ENCODE peak calls at places on chromosomes 2 and 18, in five cellular contexts. F is posterior vena cava, N is H9, Y is cardiac fibroblast, X is B cell. P is an unnamed sample.

GRCh38 chr2:120763931-120764330 is 28.3 kb downstream of the GLI2 start:
- DNase-seq in Y (no peak), F (peak), X (no peak), N (peak), P (no peak)

GRCh38 chr2:207422307-207422960 is 107.3 kb upstream of the CREB1 start:
- DNase-seq in X (no peak), Y (no peak), N (no peak), F (no peak), P (no peak)

GRCh38 chr18:48408727-48409590 is at the start of gene ZBTB7C:
- DNase-seq in Y (no peak), F (no peak), N (no peak), X (peak), P (no peak)

GRCh38 chr2:159902722-159903121 is 104.7 kb upstream of the CD302 start:
- DNase-seq in X (no peak), N (no peak), F (no peak), Y (no peak), P (no peak)

GRCh38 chr18:67766930-67767329 is 250.4 kb upstream of the DSEL start:
- DNase-seq in F (no peak), Y (peak), N (no peak), X (no peak), P (peak)

GRCh38 chr2:172084734-172085459 is 410 bp upstream of the DLX1 start:
- DNase-seq in N (peak), Y (peak), F (peak), X (peak), P (peak)

GRCh38 chr2:123993728-123994323 is 31.3 kb upstream of the CNTNAP5 start:
- DNase-seq in N (peak), F (no peak), X (peak), Y (peak), P (no peak)

GRCh38 chr2:220296174-220296573 is 668.7 kb downstream of the SLC4A3 start:
- DNase-seq in Y (no peak), F (no peak), X (no peak), N (no peak), P (no peak)

GRCh38 chr2:190722061-190722759 is 73.3 kb downstream of the NAB1 start:
- DNase-seq in N (no peak), X (no peak), F (no peak), Y (peak), P (no peak)

GRCh38 chr2:239444626-239445625 is 44.1 kb upstream of the HDAC4 start:
- DNase-seq in Y (peak), N (no peak), F (peak), X (no peak), P (no peak)

GRCh38 chr2:200338692-200339091 is 32.2 kb downstream of the SPATS2L start:
- DNase-seq in N (no peak), Y (no peak), X (no peak), F (no peak), P (no peak)

GRCh38 chr18:75341267-75341666 is 86.2 kb downstream of the SMIM21 start:
- DNase-seq in X (no peak), F (no peak), N (no peak), Y (no peak), P (no peak)

GRCh38 chr2:199833525-199833924 is 17.5 kb downstream of the FTCDNL1 start:
- DNase-seq in N (no peak), X (no peak), Y (no peak), F (no peak), P (no peak)

GRCh38 chr2:1226766-1227165 is 186.5 kb upstream of the TPO start:
- DNase-seq in N (no peak), X (no peak), Y (no peak), F (no peak), P (peak)